ENCODE peak calls at places on chromosomes 16 and 17, in five cellular contexts. A is H9, D is mesenchymal stem cell, Q is H1, R is neuronal stem cell. C is an unnamed sample.
A peak's percentile ranks its signal among the peaks of the same experiment; 100 is the strongest.

GRCh38 chr17:40317345-40317873 is 8.4 kb downstream of the RARA start:
- DNase-seq in D (peak; percentile 88), A (peak; percentile 85), R (no peak), Q (peak; percentile 85), C (peak; percentile 34)

GRCh38 chr16:83971165-83972130 is 3.4 kb downstream of the NECAB2 start:
- DNase-seq in A (no peak), R (no peak), Q (no peak), D (no peak), C (no peak)

GRCh38 chr16:56542039-56542438 is 22.2 kb upstream of the BBS2 start:
- DNase-seq in R (no peak), Q (no peak), D (no peak), A (no peak), C (no peak)

GRCh38 chr16:54672500-54672899 is 258.2 kb upstream of the IRX5 start:
- DNase-seq in Q (no peak), R (no peak), D (no peak), A (no peak), C (no peak)

GRCh38 chr17:74369221-74369620 is 1.9 kb downstream of the GPR142 start:
- DNase-seq in D (no peak), Q (no peak), R (no peak), A (peak; percentile 82), C (no peak)

GRCh38 chr16:88811850-88812736 is at the start of gene APRT:
- DNase-seq in A (peak; percentile 91), D (peak; percentile 92), R (peak; percentile 92), Q (peak; percentile 99), C (peak; percentile 92)

GRCh38 chr17:17636456-17636855 is 44.8 kb upstream of the RAI1 start:
- DNase-seq in R (no peak), A (no peak), Q (no peak), D (no peak), C (no peak)

GRCh38 chr17:78258323-78259229 is 27.1 kb downstream of the TMEM235 start:
- DNase-seq in R (no peak), A (peak; percentile 65), D (peak; percentile 59), Q (no peak), C (peak; percentile 47)

GRCh38 chr16:85004587-85005205 is 6.6 kb downstream of the ZDHHC7 start:
- DNase-seq in R (no peak), Q (no peak), D (peak; percentile 91), A (no peak), C (peak; percentile 69)

GRCh38 chr17:48484850-48485249 is 46.0 kb downstream of the HOXB1 start:
- DNase-seq in D (peak; percentile 90), A (no peak), Q (no peak), R (no peak), C (no peak)

GRCh38 chr16:10326647-10327046 is 59.2 kb upstream of the ATF7IP2 start:
- DNase-seq in D (no peak), R (no peak), A (no peak), Q (no peak), C (no peak)

GRCh38 chr17:73272906-73273218 is 11.2 kb upstream of the CPSF4L start:
- DNase-seq in Q (no peak), A (peak; percentile 25), D (no peak), R (no peak), C (no peak)

GRCh38 chr16:71600822-71601221 is 23.9 kb upstream of the TAT start:
- DNase-seq in A (no peak), D (no peak), Q (no peak), R (no peak), C (no peak)

GRCh38 chr17:37743612-37743874 is 1.3 kb downstream of the HNF1B start:
- DNase-seq in Q (peak; percentile 77), A (peak; percentile 70), D (no peak), R (no peak), C (no peak)

GRCh38 chr17:37742114-37742761 is 2.6 kb downstream of the HNF1B start:
- DNase-seq in Q (peak; percentile 70), A (peak; percentile 72), R (peak; percentile 53), D (peak; percentile 50), C (peak; percentile 43)

GRCh38 chr17:37740861-37741260 is 4.0 kb downstream of the HNF1B start:
- DNase-seq in A (no peak), R (no peak), Q (no peak), D (no peak), C (no peak)

GRCh38 chr17:37742762-37743611 is 1.9 kb downstream of the HNF1B start:
- DNase-seq in R (peak; percentile 29), D (peak; percentile 28), Q (peak; percentile 68), A (peak; percentile 64), C (no peak)

GRCh38 chr17:37741334-37742113 is 3.3 kb downstream of the HNF1B start:
- DNase-seq in Q (no peak), A (no peak), R (no peak), D (peak; percentile 28), C (peak; percentile 71)
- H3K4me1 ChIP-seq in Q (peaks cover 10% of the 10 kb centered on the region), A (no peaks in the 10 kb centered on the region), R (peaks cover 9% of the 10 kb centered on the region), D (peaks cover 6% of the 10 kb centered on the region), C (peaks cover 18% of the 10 kb centered on the region)

GRCh38 chr17:791807-792206 is 9.7 kb downstream of the MRM3 start:
- DNase-seq in R (no peak), Q (no peak), A (no peak), D (no peak), C (no peak)

GRCh38 chr17:788551-788950 is 6.4 kb downstream of the MRM3 start:
- DNase-seq in D (no peak), A (no peak), R (no peak), Q (no peak), C (no peak)

GRCh38 chr17:792277-792676 is 10.1 kb downstream of the MRM3 start:
- DNase-seq in R (no peak), Q (no peak), A (no peak), D (peak; percentile 37), C (no peak)

GRCh38 chr17:787641-788221 is 5.6 kb downstream of the MRM3 start:
- DNase-seq in D (no peak), Q (no peak), R (no peak), A (no peak), C (no peak)

DNA sequence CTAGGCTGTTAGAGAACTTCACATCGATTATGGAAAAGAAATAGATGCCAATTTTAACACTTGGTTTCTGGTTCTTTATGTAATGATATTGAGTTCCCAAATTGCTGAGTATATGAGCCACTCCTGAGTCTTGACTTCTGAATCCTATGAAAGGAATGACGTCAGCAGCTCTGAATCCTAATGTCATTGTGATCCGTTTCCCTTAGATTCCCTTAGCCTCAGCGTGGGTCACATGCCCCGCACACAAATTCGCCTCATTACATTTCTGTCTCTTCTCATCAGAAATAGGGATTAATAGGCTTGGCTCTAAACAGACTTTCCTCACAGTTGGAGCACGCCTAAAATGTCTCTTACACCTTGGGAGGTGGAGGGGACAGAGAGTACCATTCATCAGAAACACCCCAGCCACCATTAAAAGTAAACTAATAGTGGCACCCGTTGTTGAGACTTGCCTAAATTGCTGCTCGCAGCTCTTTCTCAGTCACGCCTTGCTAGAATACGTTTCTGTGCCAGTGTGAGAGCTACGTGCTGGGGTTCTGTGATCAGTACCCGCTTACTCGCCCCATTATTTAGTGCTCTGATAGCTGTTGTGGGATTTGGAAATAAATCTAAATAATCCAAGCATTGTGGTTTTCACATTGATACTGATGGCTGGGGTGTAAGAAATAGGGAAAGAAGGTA is 7.1 kb downstream of the MRM3 start:
- DNase-seq in Q (no peak), D (no peak), A (no peak), R (no peak), C (no peak)
- H2BK12ac ChIP-seq in Q (no peak overlapping the region), D (no peak overlapping the region), A (no peak overlapping the region), R (no peak overlapping the region), C (no peak overlapping the region)

GRCh38 chr17:4326112-4326511 is 40.4 kb downstream of the UBE2G1 start:
- DNase-seq in Q (no peak), R (no peak), A (no peak), D (no peak), C (no peak)

GRCh38 chr17:4324463-4324862 is 42.0 kb downstream of the UBE2G1 start:
- DNase-seq in D (no peak), Q (no peak), A (no peak), R (no peak), C (no peak)

GRCh38 chr17:4329838-4330237 is 36.6 kb downstream of the UBE2G1 start:
- DNase-seq in D (peak; percentile 99), Q (no peak), R (no peak), A (no peak), C (peak; percentile 88)

GRCh38 chr17:4326608-4327007 is 39.9 kb downstream of the UBE2G1 start:
- DNase-seq in D (no peak), A (no peak), Q (no peak), R (no peak), C (no peak)

GRCh38 chr17:4327638-4328037 is 38.8 kb downstream of the UBE2G1 start:
- DNase-seq in D (peak; percentile 53), Q (no peak), A (no peak), R (no peak), C (peak; percentile 76)
- H3K4me1 ChIP-seq in D (peaks cover 8% of the 10 kb centered on the region), Q (peaks cover under 1% of the 10 kb centered on the region), A (peaks cover under 1% of the 10 kb centered on the region), R (peaks cover 7% of the 10 kb centered on the region), C (peaks cover 2% of the 10 kb centered on the region)

GRCh38 chr16:81313731-81314602 is 795 bp upstream of the GAN start:
- DNase-seq in R (peak; percentile 24), D (no peak), Q (peak; percentile 48), A (peak; percentile 69), C (peak; percentile 61)

GRCh38 chr16:81316176-81316496 is 1.4 kb downstream of the GAN start:
- DNase-seq in Q (no peak), D (no peak), A (no peak), R (no peak), C (no peak)

GRCh38 chr16:81315271-81316175 is 761 bp downstream of the GAN start:
- DNase-seq in Q (peak; percentile 62), D (peak; percentile 69), R (peak; percentile 23), A (no peak), C (peak; percentile 47)

GRCh38 chr16:81311762-81312161 is 3.0 kb upstream of the GAN start:
- DNase-seq in R (no peak), Q (no peak), A (no peak), D (no peak), C (no peak)

DNA sequence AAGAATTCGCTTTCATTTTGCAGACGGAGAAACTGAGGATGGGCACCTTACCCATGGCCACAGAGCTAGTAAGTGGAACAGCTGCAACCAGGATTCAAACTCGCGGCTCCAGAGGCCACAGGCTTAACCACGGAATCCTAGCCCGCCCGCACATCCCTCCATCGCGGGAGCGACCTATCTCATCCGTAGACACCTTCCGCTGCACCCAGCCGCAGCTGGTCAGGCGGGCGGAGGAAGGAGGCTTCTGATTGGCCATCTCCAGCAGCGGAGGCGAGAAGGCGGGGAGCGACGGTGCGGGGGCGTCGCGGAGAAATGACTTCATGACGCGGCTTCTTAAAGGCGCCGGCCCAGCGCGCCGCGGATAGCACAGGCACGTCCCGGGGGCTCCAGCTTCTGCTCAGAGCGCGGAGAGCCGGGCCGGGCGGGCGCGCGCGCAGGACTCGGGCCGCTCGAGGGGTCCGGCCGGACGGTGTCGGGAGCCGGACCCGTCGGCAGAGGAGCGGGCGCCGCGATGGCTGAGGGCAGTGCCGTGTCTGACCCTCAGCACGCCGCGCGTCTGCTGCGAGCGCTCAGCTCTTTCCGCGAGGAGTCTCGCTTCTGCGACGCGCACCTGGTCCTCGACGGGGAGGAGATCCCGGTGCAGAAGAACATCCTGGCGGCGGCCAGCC is at the start of gene GAN:
- DNase-seq in D (peak; percentile 96), R (peak; percentile 95), A (peak; percentile 97), Q (peak; percentile 95), C (peak; percentile 97)
- H2BK12ac ChIP-seq in D (peak within 1 kb of the TSS; percentile 69), R (no peak within 1 kb of the TSS), A (peak within 1 kb of the TSS; percentile 18), Q (peak within 1 kb of the TSS; percentile 95), C (no peak within 1 kb of the TSS)

GRCh38 chr16:2154533-2155090 is 970 bp upstream of the TRAF7 start:
- DNase-seq in Q (no peak), A (no peak), R (no peak), D (no peak), C (no peak)
- H3K4me1 ChIP-seq in Q (peaks cover 31% of the 10 kb centered on the region), A (peaks cover 3% of the 10 kb centered on the region), R (peaks cover 48% of the 10 kb centered on the region), D (peaks cover 67% of the 10 kb centered on the region), C (peaks cover 38% of the 10 kb centered on the region)

GRCh38 chr17:32356750-32357149 is 6.8 kb downstream of the ZNF207 start:
- DNase-seq in R (no peak), A (no peak), D (no peak), Q (no peak), C (peak; percentile 71)
- H2BK12ac ChIP-seq in R (no peak overlapping the region), A (no peak overlapping the region), D (no peak overlapping the region), Q (no peak overlapping the region), C (no peak overlapping the region)